ENCODE peak calls at places on chromosomes 16 and 17, in eight cellular contexts. N, E, P, V, G, H, Y and F are unnamed samples.

GRCh38 chr17:14616508-14616907 is 315.6 kb downstream of the HS3ST3B1 start:
- DNase-seq in N (no peak), E (no peak), P (no peak), V (no peak), G (no peak), H (peak), Y (no peak), F (no peak)

GRCh38 chr17:1188812-1189211 is 9.0 kb upstream of the ABR start:
- DNase-seq in N (peak), E (peak), P (peak), V (no peak), G (peak), H (no peak), Y (no peak), F (no peak)

GRCh38 chr16:47058295-47059086 is 85.0 kb upstream of the DNAJA2 start:
- DNase-seq in N (no peak), E (no peak), P (no peak), V (no peak), G (no peak), H (no peak), Y (no peak), F (no peak)

GRCh38 chr16:81784042-81784785 is 5.1 kb downstream of the PLCG2 start:
- DNase-seq in N (no peak), E (no peak), P (no peak), V (no peak), G (no peak), H (no peak), Y (no peak), F (no peak)

GRCh38 chr17:418421-418751 is 65.8 kb upstream of the RPH3AL start:
- DNase-seq in N (no peak), E (no peak), P (no peak), V (no peak), G (no peak), H (no peak), Y (no peak), F (no peak)

GRCh38 chr17:56973520-56973919 is 4.4 kb upstream of the SCPEP1 start:
- DNase-seq in N (peak), E (no peak), P (no peak), V (no peak), G (no peak), H (peak), Y (no peak), F (no peak)

GRCh38 chr17:83055911-83056582 is 23.4 kb upstream of the METRNL start:
- DNase-seq in N (peak), E (no peak), P (no peak), V (peak), G (no peak), H (peak), Y (peak), F (no peak)

GRCh38 chr17:38702900-38703741 is 2.0 kb upstream of the MLLT6 start:
- DNase-seq in N (no peak), E (no peak), P (no peak), V (no peak), G (no peak), H (no peak), Y (no peak), F (peak)

GRCh38 chr16:23587726-23588125 is 8.4 kb downstream of the NDUFAB1 start:
- DNase-seq in N (peak), E (no peak), P (no peak), V (peak), G (no peak), H (no peak), Y (no peak), F (no peak)

GRCh38 chr17:72837335-72837734 is 255.2 kb downstream of the SLC39A11 start:
- DNase-seq in N (no peak), E (no peak), P (no peak), V (no peak), G (no peak), H (no peak), Y (peak), F (no peak)

GRCh38 chr16:72927199-72928088 is 120.5 kb downstream of the ZFHX3 start:
- DNase-seq in N (peak), E (no peak), P (no peak), V (peak), G (peak), H (peak), Y (no peak), F (no peak)

GRCh38 chr16:1567988-1568387 is 34.5 kb downstream of the TMEM204 start:
- DNase-seq in N (no peak), E (no peak), P (no peak), V (no peak), G (no peak), H (no peak), Y (no peak), F (no peak)

GRCh38 chr17:74959826-74960738 is 12.5 kb downstream of the HID1 start:
- DNase-seq in N (no peak), E (no peak), P (no peak), V (no peak), G (no peak), H (peak), Y (no peak), F (no peak)

GRCh38 chr17:12789075-12789975 is at the start of gene ARHGAP44:
- DNase-seq in N (peak), E (peak), P (peak), V (no peak), G (peak), H (peak), Y (peak), F (peak)

GRCh38 chr17:42928714-42929496 is 28.3 kb downstream of the G6PC1 start:
- DNase-seq in N (peak), E (peak), P (peak), V (peak), G (no peak), H (peak), Y (peak), F (peak)

GRCh38 chr17:48162946-48163506 is 55.5 kb downstream of the SNX11 start:
- DNase-seq in N (no peak), E (no peak), P (no peak), V (no peak), G (no peak), H (peak), Y (no peak), F (peak)

GRCh38 chr17:38728290-38728831 is 1.8 kb upstream of the CISD3 start:
- DNase-seq in N (no peak), E (no peak), P (no peak), V (no peak), G (no peak), H (no peak), Y (no peak), F (no peak)

GRCh38 chr16:57092786-57093301 is 461 bp downstream of the CPNE2 start:
- DNase-seq in N (no peak), E (no peak), P (peak), V (no peak), G (no peak), H (no peak), Y (peak), F (peak)

GRCh38 chr17:22695228-22695619 is 1002.9 kb downstream of the KCNJ18 start:
- DNase-seq in N (no peak), E (no peak), P (no peak), V (no peak), G (no peak), H (no peak), Y (no peak), F (no peak)

GRCh38 chr17:1298616-1299015 is 19.2 kb downstream of the TRARG1 start:
- DNase-seq in N (no peak), E (no peak), P (no peak), V (no peak), G (no peak), H (no peak), Y (peak), F (peak)

GRCh38 chr16:65312795-65313194 is 190.9 kb upstream of the CDH11 start:
- DNase-seq in N (peak), E (no peak), P (no peak), V (no peak), G (no peak), H (no peak), Y (no peak), F (no peak)

GRCh38 chr17:69339937-69340336 is 13.0 kb upstream of the ABCA5 start:
- DNase-seq in N (peak), E (no peak), P (no peak), V (no peak), G (no peak), H (no peak), Y (no peak), F (no peak)

GRCh38 chr17:64466019-64466735 is 17.3 kb downstream of the MILR1 start:
- DNase-seq in N (no peak), E (no peak), P (no peak), V (no peak), G (no peak), H (no peak), Y (peak), F (no peak)

GRCh38 chr16:54447606-54448440 is 161.2 kb upstream of the IRX3 start:
- DNase-seq in N (peak), E (peak), P (no peak), V (no peak), G (no peak), H (peak), Y (no peak), F (no peak)

GRCh38 chr17:40068129-40068581 is 5.4 kb downstream of the THRA start:
- DNase-seq in N (no peak), E (no peak), P (peak), V (no peak), G (no peak), H (peak), Y (peak), F (no peak)

GRCh38 chr17:44775838-44776621 is 17.2 kb downstream of the ADAM11 start:
- DNase-seq in N (no peak), E (no peak), P (no peak), V (no peak), G (no peak), H (no peak), Y (no peak), F (no peak)

GRCh38 chr16:12086861-12087260 is 110.3 kb downstream of the SNX29 start:
- DNase-seq in N (no peak), E (no peak), P (no peak), V (no peak), G (no peak), H (no peak), Y (no peak), F (no peak)

GRCh38 chr16:87575027-87575804 is 27.1 kb upstream of the JPH3 start:
- DNase-seq in N (peak), E (no peak), P (no peak), V (no peak), G (no peak), H (no peak), Y (peak), F (peak)

GRCh38 chr16:50509521-50510341 is 38.5 kb upstream of the NKD1 start:
- DNase-seq in N (peak), E (no peak), P (no peak), V (no peak), G (no peak), H (no peak), Y (peak), F (no peak)

GRCh38 chr17:48625502-48626201 is 506 bp downstream of the HOXB9 start:
- DNase-seq in N (no peak), E (no peak), P (no peak), V (no peak), G (no peak), H (peak), Y (peak), F (no peak)

GRCh38 chr17:60586288-60586974 is 13.6 kb upstream of the PPM1D start:
- DNase-seq in N (no peak), E (no peak), P (no peak), V (no peak), G (no peak), H (no peak), Y (peak), F (peak)

GRCh38 chr17:4549781-4550533 is 5.2 kb downstream of the MYBBP1A start:
- DNase-seq in N (no peak), E (no peak), P (no peak), V (no peak), G (no peak), H (no peak), Y (no peak), F (no peak)

GRCh38 chr17:4551796-4552525 is 3.2 kb downstream of the MYBBP1A start:
- DNase-seq in N (no peak), E (no peak), P (no peak), V (no peak), G (no peak), H (no peak), Y (no peak), F (no peak)

GRCh38 chr17:4548721-4549531 is 6.3 kb downstream of the MYBBP1A start:
- DNase-seq in N (no peak), E (no peak), P (no peak), V (no peak), G (no peak), H (peak), Y (no peak), F (no peak)

GRCh38 chr17:4550534-4551039 is 4.6 kb downstream of the MYBBP1A start:
- DNase-seq in N (no peak), E (no peak), P (no peak), V (no peak), G (peak), H (peak), Y (no peak), F (no peak)

GRCh38 chr17:4551141-4551540 is 4.0 kb downstream of the MYBBP1A start:
- DNase-seq in N (no peak), E (no peak), P (no peak), V (no peak), G (no peak), H (no peak), Y (no peak), F (no peak)
- TF ChIP-seq CTCF in N (no peak), E (no peak), P (no peak), V (peak), G (no peak), H (peak), Y (peak), F (no peak)

GRCh38 chr16:17305694-17306093 is 165.1 kb downstream of the XYLT1 start:
- DNase-seq in N (no peak), E (no peak), P (no peak), V (no peak), G (no peak), H (no peak), Y (no peak), F (no peak)
- TF ChIP-seq CTCF in N (no peak), E (no peak), P (no peak), V (no peak), G (no peak), H (no peak), Y (no peak), F (no peak)

DNA sequence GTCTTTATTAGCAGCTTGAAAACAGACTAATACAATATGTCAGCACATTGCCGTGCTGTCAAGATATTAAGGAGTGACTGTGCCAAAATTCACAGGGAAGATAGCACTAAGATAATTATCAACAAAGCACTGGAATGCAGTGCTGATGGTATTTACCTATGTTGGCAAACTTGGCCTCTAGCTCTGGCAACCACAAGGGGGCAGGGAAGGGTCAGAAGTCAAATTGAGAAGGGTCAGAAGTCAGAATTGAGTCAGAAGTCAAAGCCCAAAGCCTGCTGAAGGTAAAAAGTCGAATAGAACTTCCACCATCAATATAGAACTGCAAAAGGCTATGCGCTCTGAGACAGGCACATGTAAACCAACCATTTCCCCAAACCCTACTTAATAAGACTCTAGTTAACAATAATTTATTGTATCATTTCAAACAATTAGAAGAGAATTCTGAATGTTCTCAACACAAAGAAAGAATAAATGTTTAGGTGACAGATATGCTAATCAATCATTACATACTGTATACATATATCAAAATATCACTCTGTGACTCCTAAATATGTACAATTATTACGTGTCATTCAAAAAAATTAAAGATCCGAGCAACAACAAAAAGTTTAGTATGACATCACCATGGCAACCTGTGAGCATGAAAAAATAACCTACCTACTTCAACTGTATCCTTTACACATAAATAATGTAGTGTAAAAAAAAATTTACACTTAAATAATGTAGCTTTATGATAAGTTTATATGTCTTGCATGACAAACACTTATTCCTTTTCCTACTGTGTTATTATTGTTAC is 916.1 kb downstream of the KCNJ2 start:
- DNase-seq in N (peak), E (no peak), P (no peak), V (no peak), G (no peak), H (peak), Y (peak), F (peak)
- TF ChIP-seq CTCF in N (peak), E (no peak), P (no peak), V (peak), G (no peak), H (peak), Y (peak), F (peak)

DNA sequence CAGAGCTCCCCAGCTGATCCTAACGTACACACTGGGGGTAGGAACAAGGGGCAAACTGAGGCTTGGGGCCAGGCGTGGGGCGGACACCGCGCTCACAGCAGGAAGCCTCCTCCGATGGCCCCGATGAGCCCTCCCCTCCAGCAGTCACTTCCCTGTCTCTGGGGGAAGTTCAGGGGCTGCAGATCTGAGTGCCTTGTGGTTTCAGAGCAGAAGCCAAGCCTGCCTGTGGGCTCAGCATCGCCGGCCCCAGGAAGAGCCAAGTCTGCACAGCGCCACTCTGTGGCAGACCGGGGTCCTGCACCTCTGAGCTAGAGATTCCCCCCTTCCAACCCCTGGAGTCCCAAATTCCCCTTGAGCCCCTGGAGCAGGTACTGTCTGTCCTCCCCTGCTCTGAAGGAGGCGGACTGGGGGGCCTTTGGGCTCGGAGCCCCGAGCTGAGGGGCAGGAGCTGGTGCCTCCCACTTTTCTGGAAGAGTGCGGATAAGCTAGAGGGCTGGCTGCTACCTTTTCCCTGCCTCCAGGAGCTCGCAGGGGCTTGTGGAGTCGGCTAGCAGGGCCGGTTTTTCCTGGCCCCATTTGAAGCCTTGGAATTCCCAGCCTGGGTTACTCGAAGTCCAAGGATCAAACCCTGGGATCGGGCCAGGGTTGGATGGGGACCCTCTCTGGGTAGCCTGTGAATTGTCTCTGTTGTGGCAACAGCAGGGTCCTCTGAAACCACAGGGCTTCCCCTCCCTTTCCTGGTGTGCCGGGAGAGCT is 2.9 kb downstream of the GSE1 start:
- DNase-seq in N (peak), E (peak), P (peak), V (peak), G (peak), H (peak), Y (peak), F (peak)
- TF ChIP-seq CTCF in N (peak), E (peak), P (peak), V (peak), G (peak), H (peak), Y (peak), F (peak)

GRCh38 chr16:3182608-3183444 is 5.2 kb upstream of the OR1F1 start:
- DNase-seq in N (peak), E (no peak), P (no peak), V (no peak), G (no peak), H (peak), Y (peak), F (peak)
- TF ChIP-seq CTCF in N (no peak), E (peak), P (no peak), V (peak), G (no peak), H (peak), Y (peak), F (no peak)

GRCh38 chr16:53356478-53357207 is 77.6 kb upstream of the RBL2 start:
- DNase-seq in N (no peak), E (no peak), P (no peak), V (no peak), G (no peak), H (no peak), Y (peak), F (no peak)
- TF ChIP-seq CTCF in N (no peak), E (no peak), P (no peak), V (no peak), G (no peak), H (no peak), Y (peak), F (no peak)

GRCh38 chr17:47119746-47120520 is 69.2 kb downstream of the CDC27 start:
- DNase-seq in N (peak), E (no peak), P (no peak), V (peak), G (no peak), H (peak), Y (no peak), F (no peak)

GRCh38 chr17:47120521-47121095 is 68.5 kb downstream of the CDC27 start:
- DNase-seq in N (no peak), E (no peak), P (no peak), V (no peak), G (no peak), H (no peak), Y (no peak), F (no peak)

DNA sequence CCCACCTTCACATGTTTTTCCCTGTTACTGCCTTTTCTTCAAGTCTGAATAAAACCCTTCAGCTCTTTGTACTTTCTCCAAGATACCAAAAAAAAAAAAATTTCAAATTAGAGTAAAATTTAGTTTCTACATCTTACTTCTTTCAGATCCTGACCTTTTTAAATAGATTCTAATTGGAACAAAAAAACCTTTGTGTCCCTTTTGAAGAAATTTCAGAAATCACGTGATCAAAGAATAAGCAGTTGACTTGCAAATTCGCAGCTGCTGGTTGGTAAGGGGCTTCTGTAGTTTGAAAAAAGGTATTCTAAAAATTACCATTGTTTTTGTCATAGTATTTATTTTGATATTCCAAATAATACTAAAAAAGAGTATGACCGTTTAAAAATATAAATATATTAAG is 71.7 kb downstream of the CDC27 start:
- DNase-seq in N (no peak), E (no peak), P (no peak), V (no peak), G (no peak), H (no peak), Y (no peak), F (no peak)
- TF ChIP-seq CTCF in N (no peak), E (no peak), P (no peak), V (no peak), G (no peak), H (no peak), Y (no peak), F (no peak)

GRCh38 chr16:89334461-89334860 is 117.0 kb downstream of the ZNF778 start:
- DNase-seq in N (no peak), E (peak), P (no peak), V (no peak), G (no peak), H (no peak), Y (no peak), F (no peak)

GRCh38 chr16:89334050-89334449 is 116.5 kb downstream of the ZNF778 start:
- DNase-seq in N (no peak), E (no peak), P (no peak), V (no peak), G (no peak), H (no peak), Y (no peak), F (no peak)

GRCh38 chr16:89331371-89332109 is 114.0 kb downstream of the ZNF778 start:
- DNase-seq in N (no peak), E (no peak), P (no peak), V (no peak), G (no peak), H (no peak), Y (no peak), F (no peak)

GRCh38 chr16:89330177-89330856 is 112.8 kb downstream of the ZNF778 start:
- DNase-seq in N (no peak), E (no peak), P (no peak), V (no peak), G (no peak), H (peak), Y (no peak), F (no peak)

GRCh38 chr16:89332248-89333245 is 115.0 kb downstream of the ZNF778 start:
- DNase-seq in N (no peak), E (no peak), P (no peak), V (no peak), G (no peak), H (no peak), Y (no peak), F (no peak)
- TF ChIP-seq CTCF in N (no peak), E (no peak), P (no peak), V (no peak), G (no peak), H (no peak), Y (no peak), F (no peak)

GRCh38 chr17:7393613-7394451 is 493 bp downstream of the PLSCR3 start:
- DNase-seq in N (no peak), E (no peak), P (no peak), V (no peak), G (no peak), H (peak), Y (peak), F (peak)
- TF ChIP-seq CTCF in N (no peak), E (no peak), P (no peak), V (no peak), G (no peak), H (no peak), Y (peak), F (no peak)